ENCODE peak calls at places on chromosomes 1 and 21, in six cellular contexts. X is naive thymus-derived CD4-positive, alpha-beta T cell; C is CD4-positive, CD25-positive, alpha-beta regulatory T cell; I is AG08395; P is cardiac muscle cell; G is sigmoid colon. B is an unnamed sample.

GRCh38 chr1:32810358-32810757 is 6.8 kb downstream of the YARS1 start:
- DNase-seq in X (no peak), C (no peak), I (no peak), P (no peak), G (no peak), B (no peak)

GRCh38 chr21:36175771-36176565 is 19.3 kb downstream of the DOP1B start:
- DNase-seq in X (no peak), C (no peak), I (no peak), P (no peak), G (no peak), B (no peak)

GRCh38 chr1:97433094-97433493 is 487.7 kb downstream of the DPYD start:
- DNase-seq in X (no peak), C (no peak), I (no peak), P (no peak), G (no peak), B (no peak)

GRCh38 chr21:44259082-44259705 is 2.5 kb downstream of the DNMT3L start:
- DNase-seq in X (no peak), C (no peak), I (no peak), P (peak; percentile 51), G (no peak), B (no peak)

GRCh38 chr1:2504224-2504948 is 22.0 kb downstream of the PANK4 start:
- DNase-seq in X (no peak), C (no peak), I (no peak), P (no peak), G (no peak), B (no peak)

GRCh38 chr1:92848201-92848600 is 16.4 kb downstream of the RPL5 start:
- DNase-seq in X (no peak), C (no peak), I (no peak), P (no peak), G (no peak), B (no peak)

GRCh38 chr21:29490016-29490415 is 191.3 kb downstream of the BACH1 start:
- DNase-seq in X (no peak), C (no peak), I (no peak), P (no peak), G (no peak), B (no peak)

GRCh38 chr1:156623946-156624813 is 5.0 kb downstream of the HAPLN2 start:
- DNase-seq in X (peak; percentile 25), C (no peak), I (no peak), P (peak; percentile 59), G (peak; percentile 79), B (peak; percentile 67)

GRCh38 chr1:228280961-228281591 is 73.2 kb downstream of the OBSCN start:
- DNase-seq in X (no peak), C (no peak), I (no peak), P (no peak), G (no peak), B (peak; percentile 48)

GRCh38 chr1:215095524-215095923 is 13.0 kb downstream of the KCNK2 start:
- DNase-seq in X (no peak), C (no peak), I (no peak), P (no peak), G (no peak), B (no peak)

GRCh38 chr21:32389337-32390015 is 3.3 kb downstream of the URB1 start:
- DNase-seq in X (no peak), C (no peak), I (peak; percentile 62), P (peak; percentile 46), G (no peak), B (no peak)

GRCh38 chr1:12152106-12152891 is 14.5 kb upstream of the TNFRSF1B start:
- DNase-seq in X (no peak), C (no peak), I (no peak), P (no peak), G (no peak), B (no peak)

GRCh38 chr1:244074559-244075171 is 23.6 kb downstream of the ZBTB18 start:
- DNase-seq in X (peak; percentile 36), C (peak; percentile 74), I (no peak), P (no peak), G (no peak), B (no peak)

GRCh38 chr1:60280764-60281278 is 207.3 kb upstream of the C1orf87 start:
- DNase-seq in X (no peak), C (no peak), I (no peak), P (no peak), G (no peak), B (no peak)

GRCh38 chr1:30085814-30086770 is 637.3 kb downstream of the MATN1 start:
- DNase-seq in X (no peak), C (no peak), I (peak; percentile 47), P (peak; percentile 60), G (peak; percentile 71), B (peak; percentile 70)

GRCh38 chr1:110250018-110250417 is 39.9 kb downstream of the KCNC4 start:
- DNase-seq in X (no peak), C (no peak), I (no peak), P (no peak), G (peak; percentile 43), B (no peak)

GRCh38 chr1:18581420-18581880 is 49.2 kb upstream of the PAX7 start:
- DNase-seq in X (no peak), C (no peak), I (peak; percentile 33), P (peak; percentile 23), G (no peak), B (no peak)

GRCh38 chr1:153649867-153650235 is 8.7 kb upstream of the SNAPIN start:
- DNase-seq in X (no peak), C (no peak), I (no peak), P (no peak), G (no peak), B (no peak)